ENCODE peak calls at places on chromosome 4, in six cellular contexts. S is LoVo; O is transverse colon; T is fibroblast of lung; U is CD4-positive, alpha-beta T cell; A is NCI-H774. K is an unnamed sample.

GRCh38 chr4:41438564-41438963 is 99.4 kb upstream of the LIMCH1 start:
- DNase-seq in S (no peak), O (no peak), A (no peak), T (no peak), U (no peak), K (no peak)

GRCh38 chr4:42152507-42153504 is at the start of gene BEND4:
- DNase-seq in U (no peak), T (no peak), S (no peak), A (no peak), O (peak), K (no peak)

GRCh38 chr4:74098628-74098995 is 383 bp downstream of the CXCL2 start:
- DNase-seq in O (peak), S (no peak), A (no peak), T (peak), U (no peak), K (no peak)

GRCh38 chr4:7390366-7390765 is 44.4 kb downstream of the PSAPL1 start:
- DNase-seq in U (no peak), S (no peak), O (no peak), T (no peak), A (no peak), K (no peak)

GRCh38 chr4:97144199-97144598 is 999.1 kb downstream of the STPG2 start:
- DNase-seq in U (no peak), O (no peak), S (no peak), A (no peak), T (no peak), K (no peak)

GRCh38 chr4:6962211-6963041 is 52.8 kb downstream of the TBC1D14 start:
- DNase-seq in A (peak), S (no peak), T (no peak), O (no peak), U (no peak), K (no peak)

GRCh38 chr4:110742148-110742547 is 119.3 kb upstream of the PITX2 start:
- DNase-seq in T (no peak), U (no peak), A (no peak), S (no peak), O (no peak), K (no peak)

GRCh38 chr4:44493924-44494323 is 45.3 kb upstream of the KCTD8 start:
- DNase-seq in O (no peak), U (no peak), A (no peak), S (peak), T (no peak), K (peak)

GRCh38 chr4:3414421-3415279 is 27.1 kb upstream of the HGFAC start:
- DNase-seq in A (no peak), U (no peak), S (no peak), T (no peak), O (no peak), K (no peak)

GRCh38 chr4:142201041-142201440 is 564.7 kb downstream of the IL15 start:
- DNase-seq in T (peak), O (no peak), A (no peak), U (no peak), S (no peak), K (no peak)

GRCh38 chr4:150332086-150332485 is 249.9 kb upstream of the MAB21L2 start:
- DNase-seq in S (no peak), O (no peak), A (no peak), T (no peak), U (no peak), K (no peak)

GRCh38 chr4:22417408-22417807 is 98.5 kb downstream of the ADGRA3 start:
- DNase-seq in U (no peak), A (no peak), S (no peak), T (no peak), O (no peak), K (no peak)

GRCh38 chr4:150150545-150151156 is 72.4 kb downstream of the DCLK2 start:
- DNase-seq in O (no peak), A (no peak), S (no peak), T (no peak), U (no peak), K (no peak)

GRCh38 chr4:108433832-108434231 is 186.5 kb upstream of the RPL34 start:
- DNase-seq in T (peak), U (no peak), A (no peak), S (peak), O (no peak), K (no peak)

GRCh38 chr4:3251691-3252479 is 2.9 kb downstream of the MSANTD1 start:
- DNase-seq in A (no peak), T (no peak), O (no peak), S (no peak), U (no peak), K (no peak)

GRCh38 chr4:24394041-24394440 is 190.3 kb downstream of the DHX15 start:
- DNase-seq in O (no peak), S (no peak), A (no peak), U (no peak), T (peak), K (no peak)

GRCh38 chr4:183503497-183504063 is 1.3 kb upstream of the ING2 start:
- DNase-seq in U (peak), T (no peak), O (no peak), S (no peak), A (no peak), K (no peak)

GRCh38 chr4:78693777-78694456 is 82.2 kb upstream of the BMP2K start:
- DNase-seq in S (no peak), U (no peak), T (peak), A (no peak), O (no peak), K (no peak)

GRCh38 chr4:56158483-56158882 is 209.7 kb downstream of the CEP135 start:
- DNase-seq in O (peak), S (no peak), T (no peak), A (peak), U (no peak), K (no peak)

GRCh38 chr4:53478671-53479456 is 101.4 kb downstream of the FIP1L1 start:
- DNase-seq in U (no peak), O (no peak), A (no peak), S (no peak), T (peak), K (no peak)

GRCh38 chr4:123312951-123313592 is 83.5 kb upstream of the SPRY1 start:
- DNase-seq in T (no peak), A (no peak), U (no peak), O (no peak), S (no peak), K (no peak)

GRCh38 chr4:130368668-130369067 is 1272.7 kb downstream of the C4orf33 start:
- DNase-seq in S (no peak), A (no peak), T (no peak), U (no peak), O (no peak), K (no peak)

GRCh38 chr4:68597489-68597888 is 21.4 kb upstream of the UGT2B17 start:
- DNase-seq in S (no peak), T (no peak), U (no peak), O (no peak), A (no peak), K (no peak)